ENCODE peak calls at places on chromosomes 1 and 21, in ten cellular contexts. U is HFFc6; E is BJ; Y is lower leg skin; A is thoracic aorta; S is CD8-positive, alpha-beta T cell; R is IMR-90; O is AG09309; V is mesothelial cell of epicardium; Z is fibroblast of mammary gland. N is an unnamed sample.

GRCh38 chr1:64295136-64295535 is 91.7 kb downstream of the UBE2U start:
- DNase-seq in U (no peak), E (no peak), Y (no peak), A (no peak), S (no peak), R (no peak), O (no peak), V (no peak), Z (no peak), N (no peak)

GRCh38 chr1:39102537-39103320 is 76.6 kb downstream of the NDUFS5 start:
- DNase-seq in U (peak), E (peak), Y (peak), A (no peak), S (no peak), R (peak), O (peak), V (no peak), Z (peak), N (peak)

GRCh38 chr1:99707535-99708142 is 58.8 kb downstream of the FRRS1 start:
- DNase-seq in U (peak), E (peak), Y (peak), A (peak), S (peak), R (peak), O (peak), V (peak), Z (peak), N (peak)

GRCh38 chr21:37257526-37257966 is 9.6 kb downstream of the VPS26C start:
- DNase-seq in U (peak), E (no peak), Y (no peak), A (no peak), S (no peak), R (peak), O (no peak), V (no peak), Z (peak), N (peak)

GRCh38 chr1:222370911-222371717 is 176.8 kb downstream of the HHIPL2 start:
- DNase-seq in U (peak), E (peak), Y (no peak), A (no peak), S (no peak), R (peak), O (peak), V (no peak), Z (peak), N (no peak)

GRCh38 chr1:27382950-27383627 is at the start of gene CD164L2:
- DNase-seq in U (no peak), E (no peak), Y (peak), A (no peak), S (peak), R (no peak), O (no peak), V (no peak), Z (no peak), N (no peak)

GRCh38 chr1:52281518-52281917 is 84.5 kb downstream of the CC2D1B start:
- DNase-seq in U (peak), E (no peak), Y (no peak), A (no peak), S (no peak), R (peak), O (no peak), V (no peak), Z (peak), N (no peak)

GRCh38 chr21:35023396-35024070 is 25.6 kb downstream of the RUNX1 start:
- DNase-seq in U (no peak), E (no peak), Y (no peak), A (no peak), S (no peak), R (no peak), O (no peak), V (no peak), Z (no peak), N (no peak)

GRCh38 chr1:102899935-102900334 is 208.4 kb downstream of the COL11A1 start:
- DNase-seq in U (no peak), E (no peak), Y (no peak), A (no peak), S (no peak), R (no peak), O (no peak), V (no peak), Z (no peak), N (no peak)

GRCh38 chr1:50329332-50329932 is 93.8 kb downstream of the DMRTA2 start:
- DNase-seq in U (no peak), E (no peak), Y (no peak), A (no peak), S (no peak), R (no peak), O (no peak), V (no peak), Z (peak), N (no peak)

GRCh38 chr1:66764994-66765578 is 12.8 kb downstream of the DYNLT5 start:
- DNase-seq in U (peak), E (no peak), Y (no peak), A (no peak), S (peak), R (peak), O (peak), V (no peak), Z (peak), N (no peak)

GRCh38 chr21:31222142-31222541 is 121.9 kb downstream of the TIAM1 start:
- DNase-seq in U (no peak), E (no peak), Y (no peak), A (no peak), S (no peak), R (peak), O (no peak), V (no peak), Z (peak), N (no peak)

GRCh38 chr1:58929667-58930325 is 145.9 kb upstream of the JUN start:
- DNase-seq in U (no peak), E (no peak), Y (no peak), A (no peak), S (peak), R (no peak), O (no peak), V (no peak), Z (peak), N (no peak)

GRCh38 chr1:29599826-29600225 is 363.5 kb downstream of the PTPRU start:
- DNase-seq in U (no peak), E (no peak), Y (no peak), A (no peak), S (no peak), R (no peak), O (no peak), V (no peak), Z (no peak), N (no peak)

GRCh38 chr1:53134042-53134485 is 8.4 kb downstream of the SLC1A7 start:
- DNase-seq in U (no peak), E (no peak), Y (no peak), A (no peak), S (no peak), R (no peak), O (no peak), V (no peak), Z (no peak), N (no peak)

GRCh38 chr21:36330904-36331303 is 10.9 kb downstream of the MORC3 start:
- DNase-seq in U (peak), E (no peak), Y (no peak), A (no peak), S (peak), R (peak), O (no peak), V (no peak), Z (peak), N (peak)

GRCh38 chr1:7022058-7022457 is 236.8 kb downstream of the CAMTA1 start:
- DNase-seq in U (no peak), E (no peak), Y (no peak), A (no peak), S (no peak), R (no peak), O (no peak), V (no peak), Z (no peak), N (no peak)

GRCh38 chr1:42973304-42973703 is 14.6 kb upstream of the SLC2A1 start:
- DNase-seq in U (peak), E (no peak), Y (no peak), A (no peak), S (no peak), R (no peak), O (no peak), V (no peak), Z (no peak), N (no peak)

GRCh38 chr1:26373281-26373680 is 731 bp upstream of the ZNF683 start:
- DNase-seq in U (no peak), E (no peak), Y (no peak), A (no peak), S (peak), R (no peak), O (no peak), V (no peak), Z (no peak), N (no peak)

GRCh38 chr21:26148071-26148470 is 22.5 kb downstream of the APP start:
- DNase-seq in U (no peak), E (no peak), Y (no peak), A (no peak), S (no peak), R (no peak), O (no peak), V (no peak), Z (no peak), N (no peak)

GRCh38 chr1:156150107-156151000 is 3.0 kb upstream of the SEMA4A start:
- DNase-seq in U (no peak), E (no peak), Y (no peak), A (no peak), S (no peak), R (no peak), O (no peak), V (no peak), Z (no peak), N (peak)

GRCh38 chr1:55071477-55071876 is 32.1 kb downstream of the PCSK9 start:
- DNase-seq in U (peak), E (no peak), Y (no peak), A (no peak), S (no peak), R (peak), O (no peak), V (no peak), Z (peak), N (no peak)

GRCh38 chr1:47804127-47804526 is 193.1 kb downstream of the TRABD2B start:
- DNase-seq in U (no peak), E (no peak), Y (no peak), A (no peak), S (no peak), R (no peak), O (no peak), V (no peak), Z (no peak), N (no peak)

GRCh38 chr1:165169028-165169427 is 187.5 kb downstream of the LMX1A start:
- DNase-seq in U (no peak), E (no peak), Y (no peak), A (no peak), S (no peak), R (no peak), O (no peak), V (no peak), Z (no peak), N (no peak)

GRCh38 chr1:153852170-153852569 is 70.6 kb downstream of the GATAD2B start:
- DNase-seq in U (no peak), E (no peak), Y (no peak), A (no peak), S (no peak), R (no peak), O (no peak), V (no peak), Z (no peak), N (no peak)

GRCh38 chr1:27872802-27873665 is 690 bp downstream of the THEMIS2 start:
- DNase-seq in U (no peak), E (no peak), Y (no peak), A (no peak), S (peak), R (peak), O (no peak), V (no peak), Z (peak), N (peak)

GRCh38 chr1:72623299-72623708 is 341.0 kb upstream of the NEGR1 start:
- DNase-seq in U (peak), E (no peak), Y (no peak), A (no peak), S (no peak), R (peak), O (peak), V (no peak), Z (peak), N (no peak)

GRCh38 chr1:109530457-109531204 is 9.0 kb upstream of the GPR61 start:
- DNase-seq in U (no peak), E (no peak), Y (no peak), A (no peak), S (no peak), R (no peak), O (no peak), V (no peak), Z (no peak), N (no peak)

GRCh38 chr1:109241841-109242301 is 7.5 kb upstream of the CELSR2 start:
- DNase-seq in U (no peak), E (no peak), Y (no peak), A (no peak), S (no peak), R (no peak), O (no peak), V (no peak), Z (no peak), N (no peak)

GRCh38 chr1:56526571-56527174 is 52.7 kb downstream of the PLPP3 start:
- DNase-seq in U (no peak), E (no peak), Y (no peak), A (no peak), S (no peak), R (peak), O (no peak), V (no peak), Z (peak), N (peak)

GRCh38 chr1:14332158-14332557 is 266.3 kb upstream of the KAZN start:
- DNase-seq in U (no peak), E (no peak), Y (no peak), A (no peak), S (no peak), R (no peak), O (no peak), V (no peak), Z (peak), N (no peak)

GRCh38 chr1:167294528-167294927 is 73.8 kb downstream of the POU2F1 start:
- DNase-seq in U (no peak), E (no peak), Y (no peak), A (no peak), S (no peak), R (peak), O (no peak), V (no peak), Z (peak), N (no peak)

GRCh38 chr1:17439250-17440073 is at the start of gene RCC2:
- DNase-seq in U (peak), E (peak), Y (peak), A (no peak), S (peak), R (peak), O (peak), V (peak), Z (peak), N (no peak)
- TF ChIP-seq CTCF in U (peak), E (no peak), Y (no peak), A (no peak), S (no peak), R (peak), O (no peak), V (peak), Z (no peak), N (no peak)

GRCh38 chr1:224700915-224701531 is 84.9 kb downstream of the CNIH3 start:
- DNase-seq in U (no peak), E (no peak), Y (no peak), A (no peak), S (no peak), R (peak), O (no peak), V (no peak), Z (peak), N (no peak)
- TF ChIP-seq CTCF in U (peak), E (peak), Y (no peak), A (no peak), S (no peak), R (peak), O (peak), V (no peak), Z (peak), N (no peak)

DNA sequence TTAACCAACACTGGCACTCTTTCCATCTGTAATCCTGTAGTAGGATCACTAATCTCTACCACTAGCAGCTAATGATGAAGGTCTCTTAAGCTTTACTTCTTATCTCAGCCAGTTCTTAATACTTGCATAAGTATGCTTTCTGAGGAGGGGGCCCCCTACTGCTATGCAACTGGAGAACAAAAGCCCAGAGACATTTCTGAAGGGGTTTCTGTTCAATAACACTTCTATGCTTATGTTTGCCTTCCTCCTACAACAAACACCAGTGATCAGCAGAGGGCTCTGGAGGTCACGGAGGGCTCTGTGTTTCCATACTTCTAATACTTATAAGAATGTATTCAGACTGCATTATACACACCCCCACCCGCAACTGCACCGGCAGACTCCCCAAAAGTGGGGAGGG is 215.8 kb downstream of the BARHL2 start:
- DNase-seq in U (no peak), E (no peak), Y (no peak), A (no peak), S (no peak), R (no peak), O (no peak), V (no peak), Z (no peak), N (no peak)
- TF ChIP-seq CTCF in U (no peak), E (no peak), Y (no peak), A (no peak), S (no peak), R (no peak), O (no peak), V (no peak), Z (no peak), N (no peak)

GRCh38 chr1:83022206-83022605 is 976.7 kb downstream of the TTLL7 start:
- DNase-seq in U (no peak), E (no peak), Y (no peak), A (no peak), S (no peak), R (no peak), O (no peak), V (no peak), Z (no peak), N (no peak)
- TF ChIP-seq CTCF in U (no peak), E (no peak), Y (no peak), A (no peak), S (no peak), R (no peak), O (no peak), V (no peak), Z (no peak), N (no peak)

DNA sequence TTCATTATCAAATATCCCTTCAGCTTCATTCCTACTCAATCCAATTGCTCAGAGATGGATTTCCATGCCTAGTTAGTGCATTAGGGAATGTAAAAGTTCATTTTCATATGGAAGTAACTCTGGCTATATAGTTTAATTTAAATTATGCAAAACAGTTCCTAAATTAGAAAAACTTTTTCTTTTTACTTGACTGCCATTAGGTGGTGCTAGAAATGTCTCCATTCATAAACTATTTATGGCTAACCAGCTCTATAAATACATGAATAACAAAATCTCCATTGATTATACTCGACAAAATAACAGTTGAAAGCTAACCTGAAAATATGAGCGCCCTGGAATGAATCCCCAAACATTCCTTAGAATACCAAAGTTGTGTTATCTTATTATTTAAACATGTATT is 311.4 kb downstream of the USH2A start:
- DNase-seq in U (peak), E (no peak), Y (no peak), A (no peak), S (no peak), R (peak), O (no peak), V (no peak), Z (peak), N (no peak)
- TF ChIP-seq CTCF in U (peak), E (peak), Y (no peak), A (no peak), S (no peak), R (peak), O (no peak), V (no peak), Z (peak), N (peak)

GRCh38 chr1:5830771-5831599 is 161.2 kb downstream of the NPHP4 start:
- DNase-seq in U (no peak), E (no peak), Y (no peak), A (no peak), S (no peak), R (no peak), O (no peak), V (no peak), Z (no peak), N (no peak)
- TF ChIP-seq CTCF in U (no peak), E (no peak), Y (no peak), A (no peak), S (no peak), R (no peak), O (no peak), V (no peak), Z (no peak), N (no peak)

GRCh38 chr1:191888996-191889622 is 269.2 kb upstream of the RGS18 start:
- DNase-seq in U (no peak), E (no peak), Y (no peak), A (no peak), S (no peak), R (peak), O (no peak), V (no peak), Z (peak), N (no peak)
- TF ChIP-seq CTCF in U (no peak), E (no peak), Y (no peak), A (no peak), S (no peak), R (no peak), O (no peak), V (no peak), Z (no peak), N (no peak)

GRCh38 chr1:35707253-35708178 is 11.2 kb downstream of the C1orf216 start:
- DNase-seq in U (no peak), E (no peak), Y (no peak), A (no peak), S (peak), R (no peak), O (no peak), V (peak), Z (no peak), N (no peak)

GRCh38 chr1:35706846-35707245 is 11.8 kb downstream of the C1orf216 start:
- DNase-seq in U (no peak), E (no peak), Y (no peak), A (no peak), S (no peak), R (no peak), O (no peak), V (no peak), Z (no peak), N (no peak)

GRCh38 chr1:35708179-35708891 is 10.3 kb downstream of the C1orf216 start:
- DNase-seq in U (no peak), E (no peak), Y (no peak), A (no peak), S (peak), R (no peak), O (no peak), V (no peak), Z (no peak), N (no peak)

GRCh38 chr1:35702540-35702939 is 16.1 kb downstream of the C1orf216 start:
- DNase-seq in U (no peak), E (no peak), Y (no peak), A (no peak), S (no peak), R (no peak), O (no peak), V (no peak), Z (no peak), N (no peak)
- TF ChIP-seq CTCF in U (peak), E (no peak), Y (no peak), A (no peak), S (no peak), R (no peak), O (no peak), V (peak), Z (no peak), N (no peak)

DNA sequence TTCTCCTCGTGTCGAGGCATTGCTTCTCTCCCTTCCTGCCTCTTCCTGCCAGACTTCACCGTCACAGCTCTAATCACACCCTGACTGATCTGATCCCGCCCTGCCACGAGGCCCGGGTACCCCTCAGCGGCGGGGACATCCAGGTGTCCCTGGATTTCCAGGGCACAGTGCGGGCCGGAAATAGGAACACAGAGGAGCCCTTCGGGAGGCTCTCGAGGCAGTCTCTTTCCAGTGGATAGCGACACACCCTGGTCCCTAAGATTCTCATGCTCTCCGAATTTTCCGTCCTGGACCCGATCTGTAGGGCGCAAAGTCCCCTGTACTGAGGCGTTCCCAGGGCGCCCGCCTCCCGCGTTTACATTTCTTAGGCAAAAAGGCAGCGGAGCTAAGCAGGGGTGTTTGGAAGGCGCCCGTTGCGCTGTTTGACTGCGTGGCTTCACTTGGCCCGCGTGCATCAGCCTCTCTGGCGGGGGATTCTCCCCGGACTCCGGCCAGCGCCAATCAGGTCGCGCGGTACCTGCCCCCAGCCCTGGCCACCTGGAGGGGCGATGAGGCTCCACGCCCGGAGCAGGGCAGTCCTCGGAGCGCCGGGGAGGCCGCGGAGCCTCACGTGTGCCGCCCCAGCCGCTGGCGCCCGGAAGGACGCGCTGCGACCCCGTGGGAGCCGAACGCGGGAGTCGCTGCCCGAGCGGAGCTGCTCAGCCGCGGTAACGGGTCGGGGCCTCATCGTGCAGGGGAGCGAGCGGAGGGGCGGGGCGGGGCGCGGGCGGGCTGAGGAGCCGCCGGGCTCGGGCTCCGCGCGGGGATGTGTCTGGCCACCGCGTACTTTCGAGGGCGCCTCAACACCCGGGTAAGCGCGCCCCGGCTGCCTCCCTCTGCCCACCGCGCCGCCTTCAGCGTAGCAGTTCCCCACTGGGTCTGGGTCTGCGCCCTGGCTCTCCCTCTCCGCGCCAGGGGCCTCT is at the start of gene FAM163A:
- DNase-seq in U (no peak), E (no peak), Y (no peak), A (no peak), S (no peak), R (no peak), O (no peak), V (no peak), Z (no peak), N (no peak)
- TF ChIP-seq CTCF in U (no peak), E (no peak), Y (no peak), A (no peak), S (no peak), R (no peak), O (no peak), V (no peak), Z (no peak), N (no peak)

N was measured in CD14-positive monocyte.